ENCODE peak calls at places on chromosomes 2 and 18, in six cellular contexts. N is IMR-90, Z is HepG2, V is HEK293T, Y is K562, I is GM12878. C is an unnamed sample.

GRCh38 chr2:144517825-144518699 is 1.9 kb downstream of the ZEB2 start:
- DNase-seq in Y (no peak), I (no peak), Z (no peak), V (no peak), N (no peak), C (no peak)

GRCh38 chr2:234994340-234995321 is 42.8 kb downstream of the SH3BP4 start:
- DNase-seq in Y (no peak), V (no peak), Z (peak), I (no peak), N (no peak), C (no peak)

GRCh38 chr2:60822987-60823386 is 58.4 kb upstream of the REL start:
- DNase-seq in V (no peak), I (no peak), N (no peak), Z (no peak), Y (no peak), C (no peak)

GRCh38 chr2:237910576-237911362 is 51.3 kb downstream of the RAMP1 start:
- DNase-seq in N (no peak), Z (no peak), Y (no peak), I (no peak), V (no peak), C (no peak)

GRCh38 chr2:23649819-23650218 is 264.8 kb downstream of the KLHL29 start:
- DNase-seq in N (peak), Y (no peak), V (no peak), I (no peak), Z (no peak), C (no peak)

GRCh38 chr18:77023115-77023782 is 109.3 kb downstream of the MBP start:
- DNase-seq in Z (no peak), N (no peak), Y (no peak), I (no peak), V (no peak), C (no peak)

GRCh38 chr2:12722445-12723316 is 5.9 kb downstream of the TRIB2 start:
- DNase-seq in N (no peak), Y (no peak), I (no peak), V (no peak), Z (no peak), C (no peak)

GRCh38 chr18:47174545-47175116 is 1.5 kb downstream of the IER3IP1 start:
- DNase-seq in Z (no peak), Y (no peak), V (no peak), I (no peak), N (no peak), C (peak)

GRCh38 chr18:70390366-70391090 is 101.7 kb downstream of the SOCS6 start:
- DNase-seq in Y (no peak), I (no peak), Z (no peak), N (peak), V (no peak), C (no peak)

GRCh38 chr2:51065276-51065675 is 33.3 kb upstream of the NRXN1 start:
- DNase-seq in N (peak), Z (no peak), Y (no peak), I (no peak), V (no peak), C (no peak)

GRCh38 chr2:100982431-100982861 is 19.6 kb upstream of the RPL31 start:
- DNase-seq in Z (no peak), I (no peak), Y (no peak), N (no peak), V (no peak), C (peak)

GRCh38 chr2:231336236-231336635 is 59.3 kb upstream of the B3GNT7 start:
- DNase-seq in Y (no peak), N (no peak), Z (no peak), I (no peak), V (no peak), C (no peak)

GRCh38 chr2:3608373-3609278 is 13.7 kb downstream of the COLEC11 start:
- DNase-seq in Z (no peak), Y (no peak), V (no peak), I (no peak), N (no peak), C (no peak)

GRCh38 chr18:72623444-72623843 is 79.3 kb upstream of the CBLN2 start:
- DNase-seq in Z (no peak), V (no peak), I (no peak), Y (no peak), N (no peak), C (no peak)

GRCh38 chr18:60794802-60795201 is 422.2 kb upstream of the MC4R start:
- DNase-seq in Z (no peak), I (no peak), V (no peak), N (no peak), Y (no peak), C (no peak)

GRCh38 chr2:218344090-218344754 is 12.4 kb upstream of the CATIP start:
- DNase-seq in N (no peak), Z (no peak), I (no peak), Y (no peak), V (no peak), C (no peak)

GRCh38 chr18:74899554-74899953 is 301.9 kb downstream of the ZNF407 start:
- DNase-seq in Z (no peak), I (no peak), N (no peak), V (no peak), Y (no peak), C (no peak)

GRCh38 chr2:130264501-130264900 is 66.3 kb upstream of the TUBA3E start:
- DNase-seq in I (no peak), Y (no peak), V (no peak), N (no peak), Z (no peak), C (no peak)

GRCh38 chr2:8572712-8573233 is 109.1 kb upstream of the ID2 start:
- DNase-seq in N (no peak), Y (no peak), I (no peak), V (no peak), Z (no peak), C (no peak)

GRCh38 chr2:1717129-1717528 is 27.2 kb downstream of the PXDN start:
- DNase-seq in V (no peak), Y (no peak), I (no peak), Z (no peak), N (no peak), C (no peak)

GRCh38 chr2:44680983-44681481 is 260.5 kb upstream of the SIX3 start:
- DNase-seq in Z (no peak), I (no peak), Y (no peak), V (no peak), N (peak), C (no peak)

GRCh38 chr2:108536133-108536780 is 2.0 kb downstream of the LIMS1 start:
- DNase-seq in V (no peak), Y (peak), N (peak), Z (peak), I (no peak), C (peak)

GRCh38 chr2:190722825-190723224 is 73.9 kb downstream of the NAB1 start:
- DNase-seq in V (no peak), Z (no peak), I (no peak), N (no peak), Y (no peak), C (no peak)

GRCh38 chr18:25826823-25827617 is 263.4 kb downstream of the SS18 start:
- DNase-seq in I (no peak), Z (peak), V (no peak), Y (no peak), N (no peak), C (no peak)

GRCh38 chr2:8475349-8476045 is 206.4 kb upstream of the ID2 start:
- DNase-seq in I (peak), V (no peak), N (no peak), Y (no peak), Z (no peak), C (no peak)

GRCh38 chr2:932320-933221 is 18.1 kb upstream of the SNTG2 start:
- DNase-seq in I (no peak), Y (no peak), V (no peak), Z (no peak), N (no peak), C (no peak)

GRCh38 chr2:28155627-28156026 is 237.0 kb upstream of the FOSL2 start:
- DNase-seq in Z (no peak), N (no peak), I (no peak), Y (peak), V (peak), C (peak)

GRCh38 chr2:70947556-70948184 is 12.0 kb downstream of the ATP6V1B1 start:
- DNase-seq in Y (no peak), N (peak), Z (no peak), I (no peak), V (no peak), C (no peak)

GRCh38 chr2:57407742-57408343 is 638.8 kb upstream of the VRK2 start:
- DNase-seq in Y (no peak), Z (no peak), V (no peak), N (no peak), I (no peak), C (no peak)

GRCh38 chr18:49751427-49752094 is 61.8 kb downstream of the ACAA2 start:
- DNase-seq in Y (no peak), N (no peak), I (no peak), Z (no peak), V (no peak), C (no peak)

GRCh38 chr2:226981731-226982373 is 146.0 kb downstream of the RHBDD1 start:
- DNase-seq in Z (no peak), Y (peak), N (no peak), V (no peak), I (no peak), C (no peak)
- TF ChIP-seq BHLHE40 in Z (no peak), Y (no peak), N (no peak), V (no peak), I (no peak), C (no peak)

GRCh38 chr2:240714747-240715725 is 23.4 kb downstream of the AQP12A start:
- DNase-seq in V (no peak), N (no peak), I (no peak), Y (no peak), Z (no peak), C (no peak)
- TF ChIP-seq BHLHE40 in V (no peak), N (no peak), I (no peak), Y (no peak), Z (no peak), C (no peak)

GRCh38 chr2:69714024-69714423 is 27.9 kb upstream of the ANXA4 start:
- DNase-seq in N (no peak), Z (no peak), Y (no peak), I (no peak), V (no peak), C (no peak)

GRCh38 chr2:69717902-69718301 is 24.0 kb upstream of the ANXA4 start:
- DNase-seq in Y (no peak), I (no peak), N (peak), V (no peak), Z (no peak), C (peak)

GRCh38 chr2:69718338-69718965 is 23.5 kb upstream of the ANXA4 start:
- DNase-seq in V (no peak), I (no peak), Z (no peak), N (no peak), Y (no peak), C (no peak)

GRCh38 chr2:69715964-69716363 is 26.0 kb upstream of the ANXA4 start:
- DNase-seq in Y (no peak), I (no peak), V (no peak), N (peak), Z (no peak), C (no peak)

DNA sequence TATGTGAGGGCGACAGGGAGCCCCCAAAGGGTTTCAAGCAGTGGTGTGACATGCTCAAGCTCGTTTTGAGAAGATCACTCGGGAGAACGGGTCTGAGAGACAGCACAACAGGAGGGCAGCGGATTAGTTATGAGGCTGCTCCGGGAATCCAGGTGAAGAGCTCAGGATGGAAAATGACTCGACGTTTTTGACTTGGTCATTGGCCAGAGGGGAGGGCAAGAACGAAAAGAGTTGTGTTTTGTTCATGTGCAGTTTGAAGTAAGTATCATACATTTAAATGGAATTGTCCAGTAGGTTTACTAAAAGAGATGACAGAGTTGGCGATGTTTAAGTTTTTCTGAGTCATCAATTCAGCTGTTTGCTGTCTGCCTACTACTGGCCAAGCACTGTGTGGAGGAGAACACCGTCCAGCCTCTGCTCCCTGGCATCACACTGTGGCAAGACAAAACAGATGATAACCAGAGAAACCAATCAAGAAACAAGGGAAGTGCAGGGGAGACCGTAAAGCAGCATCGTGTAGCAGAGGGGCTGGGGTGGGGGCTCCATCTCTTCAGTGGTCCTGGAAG is 25.3 kb upstream of the ANXA4 start:
- DNase-seq in I (no peak), N (peak), V (no peak), Z (no peak), Y (no peak), C (no peak)
- TF ChIP-seq BHLHE40 in I (no peak), N (no peak), V (no peak), Z (no peak), Y (no peak), C (no peak)

GRCh38 chr2:196177124-196177523 is 5.7 kb upstream of the STK17B start:
- DNase-seq in Y (peak), N (no peak), I (no peak), Z (no peak), V (no peak), C (no peak)
- TF ChIP-seq BHLHE40 in Y (no peak), N (no peak), I (no peak), Z (no peak), V (no peak), C (no peak)

GRCh38 chr2:138507267-138507666 is 5.7 kb downstream of the SPOPL start:
- DNase-seq in Y (no peak), Z (peak), V (no peak), I (no peak), N (no peak), C (peak)
- TF ChIP-seq BHLHE40 in Y (no peak), Z (no peak), V (no peak), I (no peak), N (no peak), C (no peak)

GRCh38 chr2:156561326-156561725 is 125.1 kb downstream of the GPD2 start:
- DNase-seq in I (no peak), N (no peak), Z (no peak), V (no peak), Y (no peak), C (no peak)

GRCh38 chr2:156563994-156564753 is 128.0 kb downstream of the GPD2 start:
- DNase-seq in Z (no peak), I (no peak), V (no peak), N (no peak), Y (no peak), C (no peak)

GRCh38 chr2:156562136-156562535 is 126.0 kb downstream of the GPD2 start:
- DNase-seq in Z (no peak), N (no peak), Y (peak), I (no peak), V (no peak), C (no peak)

GRCh38 chr2:156565066-156565710 is 129.0 kb downstream of the GPD2 start:
- DNase-seq in N (peak), V (no peak), Y (no peak), Z (no peak), I (no peak), C (no peak)
- TF ChIP-seq BHLHE40 in N (no peak), V (no peak), Y (no peak), Z (no peak), I (no peak), C (no peak)

C was measured in A549.